ENCODE peak calls at places on chromosome 14, in four cellular contexts. B is KBM-7, C is AG09309, R is ELR. A is an unnamed sample.

GRCh38 chr14:75247286-75247922 is 31.2 kb upstream of the FOS start:
- DNase-seq in B (peak), C (no peak), R (no peak), A (no peak)

GRCh38 chr14:60002819-60003492 is 83.0 kb downstream of the LRRC9 start:
- DNase-seq in B (no peak), C (no peak), R (no peak), A (no peak)

GRCh38 chr14:105203057-105203494 is 22.0 kb upstream of the NUDT14 start:
- DNase-seq in B (peak), C (no peak), R (peak), A (peak)

GRCh38 chr14:105007593-105008264 is 13.2 kb downstream of the CDCA4 start:
- DNase-seq in B (no peak), C (no peak), R (no peak), A (no peak)

GRCh38 chr14:81433378-81433777 is 33.3 kb upstream of the STON2 start:
- DNase-seq in B (no peak), C (no peak), R (no peak), A (no peak)

GRCh38 chr14:70934502-70935134 is 27.4 kb downstream of the PCNX1 start:
- DNase-seq in B (no peak), C (peak), R (peak), A (peak)

GRCh38 chr14:24285351-24285750 is 14.0 kb upstream of the RABGGTA start:
- DNase-seq in B (no peak), C (no peak), R (no peak), A (no peak)

GRCh38 chr14:69237584-69237983 is 22.4 kb upstream of the GALNT16 start:
- DNase-seq in B (no peak), C (no peak), R (no peak), A (no peak)

GRCh38 chr14:54901380-54902142 is 1.1 kb downstream of the GCH1 start:
- DNase-seq in B (no peak), C (no peak), R (no peak), A (no peak)

GRCh38 chr14:92414685-92415084 is 91.7 kb downstream of the SLC24A4 start:
- DNase-seq in B (no peak), C (no peak), R (no peak), A (no peak)

GRCh38 chr14:104594310-104595046 is 10.1 kb downstream of the TMEM179 start:
- DNase-seq in B (no peak), C (no peak), R (no peak), A (no peak)

GRCh38 chr14:34496679-34497513 is 34.9 kb upstream of the SPTSSA start:
- DNase-seq in B (no peak), C (peak), R (peak), A (peak)

GRCh38 chr14:59582845-59583509 is 6.4 kb upstream of the CCDC175 start:
- DNase-seq in B (peak), C (no peak), R (no peak), A (no peak)

GRCh38 chr14:83300454-83301064 is 1766.9 kb upstream of the SEL1L start:
- DNase-seq in B (peak), C (no peak), R (peak), A (peak)

GRCh38 chr14:85252011-85252410 is 277.9 kb upstream of the FLRT2 start:
- DNase-seq in B (no peak), C (peak), R (peak), A (peak)

GRCh38 chr14:55430024-55430690 is 10.3 kb downstream of the TBPL2 start:
- DNase-seq in B (peak), C (peak), R (peak), A (peak)

GRCh38 chr14:61511558-61511924 is 183.8 kb upstream of the HIF1A start:
- DNase-seq in B (no peak), C (no peak), R (no peak), A (no peak)

GRCh38 chr14:36747411-36748184 is 85.9 kb downstream of the PAX9 start:
- DNase-seq in B (peak), C (no peak), R (peak), A (peak)

GRCh38 chr14:34000396-34000795 is 49.5 kb upstream of the EGLN3 start:
- DNase-seq in B (no peak), C (no peak), R (no peak), A (no peak)

GRCh38 chr14:40847496-40847895 is 759.2 kb upstream of the LRFN5 start:
- DNase-seq in B (no peak), C (no peak), R (no peak), A (no peak)

GRCh38 chr14:103514596-103515421 is 7.8 kb downstream of the CKB start:
- DNase-seq in B (no peak), C (no peak), R (no peak), A (no peak)

GRCh38 chr14:101291390-101291789 is 269.9 kb upstream of the DIO3 start:
- DNase-seq in B (no peak), C (no peak), R (no peak), A (no peak)

GRCh38 chr14:68451676-68452387 is 341.0 kb downstream of the ZFP36L1 start:
- DNase-seq in B (no peak), C (no peak), R (no peak), A (no peak)

GRCh38 chr14:36021030-36021422 is 155.5 kb downstream of the PTCSC3 start:
- DNase-seq in B (no peak), C (no peak), R (no peak), A (no peak)